ENCODE peak calls at places on chromosomes 16 and 17, in seven cellular contexts. One of them, this sample, is unnamed.

GRCh38 chr17:29612094-29612403 is 10.7 kb downstream of the CORO6 start:
- DNase-seq in sigmoid colon: peak
- DNase-seq in heart left ventricle: no peak
- DNase-seq in adrenal gland: no peak
- DNase-seq in GM12891: no peak
- DNase-seq in ovary: no peak
- DNase-seq in body of pancreas: no peak
- DNase-seq in this sample: no peak

GRCh38 chr17:63932008-63932561 is at the start of gene CD79B:
- DNase-seq in sigmoid colon: no peak
- DNase-seq in heart left ventricle: no peak
- DNase-seq in adrenal gland: no peak
- DNase-seq in GM12891: peak
- DNase-seq in ovary: no peak
- DNase-seq in body of pancreas: no peak
- DNase-seq in this sample: no peak

GRCh38 chr17:36846410-36847292 is 90.6 kb upstream of the LHX1 start:
- DNase-seq in sigmoid colon: no peak
- DNase-seq in heart left ventricle: no peak
- DNase-seq in adrenal gland: no peak
- DNase-seq in GM12891: no peak
- DNase-seq in ovary: no peak
- DNase-seq in body of pancreas: no peak
- DNase-seq in this sample: no peak

GRCh38 chr16:66894948-66895696 is 14.8 kb downstream of the PDP2 start:
- DNase-seq in sigmoid colon: peak
- DNase-seq in heart left ventricle: peak
- DNase-seq in adrenal gland: peak
- DNase-seq in GM12891: peak
- DNase-seq in ovary: peak
- DNase-seq in body of pancreas: peak
- DNase-seq in this sample: peak

GRCh38 chr16:67760206-67760605 is 41.1 kb upstream of the GFOD2 start:
- DNase-seq in sigmoid colon: no peak
- DNase-seq in heart left ventricle: no peak
- DNase-seq in adrenal gland: no peak
- DNase-seq in GM12891: no peak
- DNase-seq in ovary: no peak
- DNase-seq in body of pancreas: no peak
- DNase-seq in this sample: peak

GRCh38 chr17:16484445-16485169 is 7.4 kb downstream of the LRRC75A start:
- DNase-seq in sigmoid colon: no peak
- DNase-seq in heart left ventricle: no peak
- DNase-seq in adrenal gland: peak
- DNase-seq in GM12891: no peak
- DNase-seq in ovary: no peak
- DNase-seq in body of pancreas: no peak
- DNase-seq in this sample: no peak

GRCh38 chr16:68387301-68387700 is 61.0 kb downstream of the SMPD3 start:
- DNase-seq in sigmoid colon: no peak
- DNase-seq in heart left ventricle: no peak
- DNase-seq in adrenal gland: no peak
- DNase-seq in GM12891: no peak
- DNase-seq in ovary: no peak
- DNase-seq in body of pancreas: no peak
- DNase-seq in this sample: no peak

GRCh38 chr16:49782405-49782804 is 73.5 kb downstream of the ZNF423 start:
- DNase-seq in sigmoid colon: no peak
- DNase-seq in heart left ventricle: no peak
- DNase-seq in adrenal gland: no peak
- DNase-seq in GM12891: no peak
- DNase-seq in ovary: no peak
- DNase-seq in body of pancreas: no peak
- DNase-seq in this sample: no peak

GRCh38 chr17:45370949-45371413 is 54.2 kb upstream of the MAP3K14 start:
- DNase-seq in sigmoid colon: peak
- DNase-seq in heart left ventricle: no peak
- DNase-seq in adrenal gland: peak
- DNase-seq in GM12891: no peak
- DNase-seq in ovary: peak
- DNase-seq in body of pancreas: no peak
- DNase-seq in this sample: no peak

GRCh38 chr16:49615606-49616005 is 240.3 kb downstream of the ZNF423 start:
- DNase-seq in sigmoid colon: peak
- DNase-seq in heart left ventricle: no peak
- DNase-seq in adrenal gland: no peak
- DNase-seq in GM12891: no peak
- DNase-seq in ovary: no peak
- DNase-seq in body of pancreas: no peak
- DNase-seq in this sample: no peak

GRCh38 chr16:15739940-15740339 is 89.9 kb downstream of the NDE1 start:
- DNase-seq in sigmoid colon: no peak
- DNase-seq in heart left ventricle: no peak
- DNase-seq in adrenal gland: no peak
- DNase-seq in GM12891: no peak
- DNase-seq in ovary: peak
- DNase-seq in body of pancreas: no peak
- DNase-seq in this sample: no peak

GRCh38 chr17:41042953-41043352 is 1.7 kb upstream of the KRTAP1-1 start:
- DNase-seq in sigmoid colon: no peak
- DNase-seq in heart left ventricle: no peak
- DNase-seq in adrenal gland: no peak
- DNase-seq in GM12891: no peak
- DNase-seq in ovary: no peak
- DNase-seq in body of pancreas: no peak
- DNase-seq in this sample: no peak

GRCh38 chr16:14549789-14550153 is 80.3 kb downstream of the PARN start:
- DNase-seq in sigmoid colon: no peak
- DNase-seq in heart left ventricle: peak
- DNase-seq in adrenal gland: no peak
- DNase-seq in GM12891: no peak
- DNase-seq in ovary: no peak
- DNase-seq in body of pancreas: peak
- DNase-seq in this sample: no peak

GRCh38 chr16:57016831-57017230 is 27.5 kb downstream of the NLRC5 start:
- DNase-seq in sigmoid colon: no peak
- DNase-seq in heart left ventricle: no peak
- DNase-seq in adrenal gland: no peak
- DNase-seq in GM12891: no peak
- DNase-seq in ovary: no peak
- DNase-seq in body of pancreas: no peak
- DNase-seq in this sample: no peak

GRCh38 chr17:28293994-28294393 is 25.0 kb upstream of the TMEM97 start:
- DNase-seq in sigmoid colon: no peak
- DNase-seq in heart left ventricle: no peak
- DNase-seq in adrenal gland: no peak
- DNase-seq in GM12891: no peak
- DNase-seq in ovary: no peak
- DNase-seq in body of pancreas: no peak
- DNase-seq in this sample: no peak

GRCh38 chr16:56237451-56237930 is 46.2 kb downstream of the GNAO1 start:
- DNase-seq in sigmoid colon: no peak
- DNase-seq in heart left ventricle: no peak
- DNase-seq in adrenal gland: no peak
- DNase-seq in GM12891: no peak
- DNase-seq in ovary: no peak
- DNase-seq in body of pancreas: no peak
- DNase-seq in this sample: no peak

GRCh38 chr17:8726951-8727555 is 17.6 kb downstream of the CCDC42 start:
- DNase-seq in sigmoid colon: no peak
- DNase-seq in heart left ventricle: no peak
- DNase-seq in adrenal gland: no peak
- DNase-seq in GM12891: no peak
- DNase-seq in ovary: no peak
- DNase-seq in body of pancreas: no peak
- DNase-seq in this sample: no peak

GRCh38 chr17:13047016-13047415 is 29.2 kb upstream of the ELAC2 start:
- DNase-seq in sigmoid colon: no peak
- DNase-seq in heart left ventricle: no peak
- DNase-seq in adrenal gland: no peak
- DNase-seq in GM12891: no peak
- DNase-seq in ovary: no peak
- DNase-seq in body of pancreas: no peak
- DNase-seq in this sample: no peak

GRCh38 chr17:50339381-50339780 is 6.5 kb upstream of the XYLT2 start:
- DNase-seq in sigmoid colon: no peak
- DNase-seq in heart left ventricle: no peak
- DNase-seq in adrenal gland: no peak
- DNase-seq in GM12891: no peak
- DNase-seq in ovary: no peak
- DNase-seq in body of pancreas: no peak
- DNase-seq in this sample: no peak

GRCh38 chr16:73204359-73205152 is 156.6 kb upstream of the ZFHX3 start:
- DNase-seq in sigmoid colon: no peak
- DNase-seq in heart left ventricle: no peak
- DNase-seq in adrenal gland: no peak
- DNase-seq in GM12891: no peak
- DNase-seq in ovary: no peak
- DNase-seq in body of pancreas: no peak
- DNase-seq in this sample: no peak

GRCh38 chr16:81237282-81237681 is 1.2 kb upstream of the BCO1 start:
- DNase-seq in sigmoid colon: peak
- DNase-seq in heart left ventricle: peak
- DNase-seq in adrenal gland: no peak
- DNase-seq in GM12891: no peak
- DNase-seq in ovary: no peak
- DNase-seq in body of pancreas: peak
- DNase-seq in this sample: peak

GRCh38 chr17:46811978-46812583 is 6.4 kb downstream of the WNT3 start:
- DNase-seq in sigmoid colon: no peak
- DNase-seq in heart left ventricle: no peak
- DNase-seq in adrenal gland: peak
- DNase-seq in GM12891: no peak
- DNase-seq in ovary: no peak
- DNase-seq in body of pancreas: no peak
- DNase-seq in this sample: no peak

GRCh38 chr16:54171855-54172537 is 114.6 kb downstream of the IRX3 start:
- DNase-seq in sigmoid colon: no peak
- DNase-seq in heart left ventricle: no peak
- DNase-seq in adrenal gland: no peak
- DNase-seq in GM12891: no peak
- DNase-seq in ovary: no peak
- DNase-seq in body of pancreas: peak
- DNase-seq in this sample: no peak

GRCh38 chr17:80345321-80345720 is 69.6 kb upstream of the ENDOV start:
- DNase-seq in sigmoid colon: no peak
- DNase-seq in heart left ventricle: no peak
- DNase-seq in adrenal gland: no peak
- DNase-seq in GM12891: no peak
- DNase-seq in ovary: no peak
- DNase-seq in body of pancreas: no peak
- DNase-seq in this sample: no peak

GRCh38 chr17:47745037-47745380 is 12.0 kb downstream of the TBX21 start:
- DNase-seq in sigmoid colon: no peak
- DNase-seq in heart left ventricle: no peak
- DNase-seq in adrenal gland: no peak
- DNase-seq in GM12891: no peak
- DNase-seq in ovary: no peak
- DNase-seq in body of pancreas: no peak
- DNase-seq in this sample: no peak

GRCh38 chr16:30874244-30874820 is 19.5 kb downstream of the BCL7C start:
- DNase-seq in sigmoid colon: peak
- DNase-seq in heart left ventricle: peak
- DNase-seq in adrenal gland: no peak
- DNase-seq in GM12891: no peak
- DNase-seq in ovary: no peak
- DNase-seq in body of pancreas: no peak
- DNase-seq in this sample: no peak

GRCh38 chr16:30870904-30871303 is 23.0 kb downstream of the BCL7C start:
- DNase-seq in sigmoid colon: no peak
- DNase-seq in heart left ventricle: no peak
- DNase-seq in adrenal gland: no peak
- DNase-seq in GM12891: no peak
- DNase-seq in ovary: no peak
- DNase-seq in body of pancreas: no peak
- DNase-seq in this sample: no peak

GRCh38 chr16:30875881-30876791 is 17.7 kb downstream of the BCL7C start:
- DNase-seq in sigmoid colon: no peak
- DNase-seq in heart left ventricle: no peak
- DNase-seq in adrenal gland: peak
- DNase-seq in GM12891: peak
- DNase-seq in ovary: no peak
- DNase-seq in body of pancreas: no peak
- DNase-seq in this sample: no peak

GRCh38 chr16:30876867-30877266 is 17.0 kb downstream of the BCL7C start:
- DNase-seq in sigmoid colon: peak
- DNase-seq in heart left ventricle: no peak
- DNase-seq in adrenal gland: no peak
- DNase-seq in GM12891: no peak
- DNase-seq in ovary: no peak
- DNase-seq in body of pancreas: no peak
- DNase-seq in this sample: no peak

GRCh38 chr16:30874821-30875717 is 18.8 kb downstream of the BCL7C start:
- DNase-seq in sigmoid colon: peak
- DNase-seq in heart left ventricle: peak
- DNase-seq in adrenal gland: peak
- DNase-seq in GM12891: peak
- DNase-seq in ovary: peak
- DNase-seq in body of pancreas: peak
- DNase-seq in this sample: peak
- TF ChIP-seq POLR2A in sigmoid colon: peak
- TF ChIP-seq POLR2A in heart left ventricle: peak
- TF ChIP-seq POLR2A in adrenal gland: peak
- TF ChIP-seq POLR2A in GM12891: peak
- TF ChIP-seq POLR2A in ovary: peak
- TF ChIP-seq POLR2A in body of pancreas: peak
- TF ChIP-seq POLR2A in this sample: peak

GRCh38 chr17:1710807-1711553 is 803 bp upstream of the TLCD2 start:
- DNase-seq in sigmoid colon: no peak
- DNase-seq in heart left ventricle: no peak
- DNase-seq in adrenal gland: no peak
- DNase-seq in GM12891: no peak
- DNase-seq in ovary: no peak
- DNase-seq in body of pancreas: no peak
- DNase-seq in this sample: no peak
- TF ChIP-seq POLR2A in sigmoid colon: no peak
- TF ChIP-seq POLR2A in heart left ventricle: no peak
- TF ChIP-seq POLR2A in adrenal gland: no peak
- TF ChIP-seq POLR2A in GM12891: no peak
- TF ChIP-seq POLR2A in ovary: no peak
- TF ChIP-seq POLR2A in body of pancreas: no peak
- TF ChIP-seq POLR2A in this sample: no peak

GRCh38 chr17:42273474-42274272 is 2.5 kb downstream of the STAT5B start:
- DNase-seq in sigmoid colon: no peak
- DNase-seq in heart left ventricle: no peak
- DNase-seq in adrenal gland: no peak
- DNase-seq in GM12891: no peak
- DNase-seq in ovary: no peak
- DNase-seq in body of pancreas: no peak
- DNase-seq in this sample: no peak
- TF ChIP-seq POLR2A in sigmoid colon: no peak
- TF ChIP-seq POLR2A in heart left ventricle: no peak
- TF ChIP-seq POLR2A in adrenal gland: no peak
- TF ChIP-seq POLR2A in GM12891: no peak
- TF ChIP-seq POLR2A in ovary: no peak
- TF ChIP-seq POLR2A in body of pancreas: no peak
- TF ChIP-seq POLR2A in this sample: no peak

DNA sequence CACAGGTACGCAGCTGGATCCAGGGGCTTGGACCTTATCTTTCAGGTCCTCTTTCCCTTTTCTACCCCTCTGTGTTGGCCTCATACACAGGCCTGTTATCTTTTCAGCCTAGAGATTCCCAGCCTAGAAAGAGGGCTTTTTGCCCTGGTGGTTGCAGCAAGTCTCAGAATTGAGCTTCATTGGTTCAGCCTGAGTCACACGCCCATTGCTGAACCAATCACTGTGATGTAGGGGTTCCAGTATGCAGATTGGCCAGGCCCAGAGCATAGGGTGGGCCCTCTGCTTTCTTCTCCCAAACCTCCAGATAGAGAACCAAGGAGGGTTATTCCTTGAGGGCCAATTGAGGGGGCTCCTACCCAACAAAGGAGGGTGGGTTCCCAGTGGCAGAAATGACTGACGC is 32.8 kb downstream of the GPT2 start:
- DNase-seq in sigmoid colon: no peak
- DNase-seq in heart left ventricle: no peak
- DNase-seq in adrenal gland: no peak
- DNase-seq in GM12891: no peak
- DNase-seq in ovary: no peak
- DNase-seq in body of pancreas: no peak
- DNase-seq in this sample: no peak
- TF ChIP-seq POLR2A in sigmoid colon: no peak
- TF ChIP-seq POLR2A in heart left ventricle: no peak
- TF ChIP-seq POLR2A in adrenal gland: no peak
- TF ChIP-seq POLR2A in GM12891: no peak
- TF ChIP-seq POLR2A in ovary: no peak
- TF ChIP-seq POLR2A in body of pancreas: no peak
- TF ChIP-seq POLR2A in this sample: no peak